ENCODE peak calls at places on chromosome 1, in six cellular contexts. M, A, C, Z, H and D are unnamed samples.

GRCh38 chr1:190172636-190173410 is 304.8 kb downstream of the BRINP3 start:
- DNase-seq in A (no peak), H (no peak), Z (no peak), M (no peak), C (no peak), D (no peak)

GRCh38 chr1:5405263-5405662 is 587.0 kb downstream of the NPHP4 start:
- DNase-seq in H (no peak), Z (no peak), M (no peak), A (no peak), C (no peak), D (no peak)

GRCh38 chr1:29379438-29380073 is 143.2 kb downstream of the PTPRU start:
- DNase-seq in A (no peak), M (peak), C (no peak), H (no peak), Z (no peak), D (peak)

GRCh38 chr1:115706774-115707425 is 61.6 kb downstream of the CASQ2 start:
- DNase-seq in M (peak), Z (no peak), A (no peak), H (no peak), C (no peak), D (no peak)

GRCh38 chr1:105138445-105138821 is 1388.7 kb downstream of the AMY1C start:
- DNase-seq in A (no peak), C (no peak), H (no peak), Z (no peak), M (no peak), D (no peak)

GRCh38 chr1:241507189-241507820 is 12.2 kb downstream of the FH start:
- DNase-seq in A (no peak), C (no peak), H (no peak), Z (no peak), M (no peak), D (no peak)

GRCh38 chr1:168455764-168456163 is 88.0 kb downstream of the XCL2 start:
- DNase-seq in A (no peak), Z (no peak), M (no peak), H (no peak), C (no peak), D (no peak)

GRCh38 chr1:151158311-151158710 is 1.9 kb downstream of the TNFAIP8L2 start:
- DNase-seq in H (no peak), Z (no peak), C (no peak), A (no peak), M (no peak), D (no peak)

GRCh38 chr1:41328011-41328615 is 33.1 kb upstream of the FOXO6 start:
- DNase-seq in C (no peak), H (no peak), A (no peak), M (no peak), Z (peak), D (no peak)

GRCh38 chr1:206770531-206771352 is at the start of gene IL19:
- DNase-seq in Z (no peak), C (no peak), H (peak), A (peak), M (no peak), D (no peak)

GRCh38 chr1:6330410-6330827 is 63.1 kb downstream of the ACOT7 start:
- DNase-seq in H (no peak), A (no peak), M (no peak), C (no peak), Z (no peak), D (no peak)

GRCh38 chr1:179175011-179175934 is 54.2 kb downstream of the ABL2 start:
- DNase-seq in M (no peak), H (no peak), A (no peak), Z (no peak), C (peak), D (no peak)

GRCh38 chr1:147072371-147073061 is 99.8 kb downstream of the PRKAB2 start:
- DNase-seq in C (no peak), Z (no peak), H (no peak), M (no peak), A (no peak), D (no peak)

GRCh38 chr1:167161242-167161641 is 59.4 kb upstream of the POU2F1 start:
- DNase-seq in H (no peak), A (no peak), M (no peak), Z (no peak), C (no peak), D (no peak)

GRCh38 chr1:114467491-114467890 is 43.5 kb downstream of the TRIM33 start:
- DNase-seq in C (no peak), M (no peak), H (no peak), Z (no peak), A (no peak), D (no peak)

GRCh38 chr1:183873642-183874041 is 68.7 kb downstream of the RGL1 start:
- DNase-seq in C (no peak), M (no peak), A (no peak), H (no peak), Z (no peak), D (no peak)

GRCh38 chr1:228081578-228082259 is 789 bp upstream of the ARF1 start:
- DNase-seq in M (peak), H (peak), C (no peak), Z (no peak), A (peak), D (no peak)

GRCh38 chr1:90795396-90795795 is 78.3 kb upstream of the BARHL2 start:
- DNase-seq in Z (no peak), A (no peak), C (no peak), H (no peak), M (no peak), D (no peak)

GRCh38 chr1:17207966-17208418 is 3.1 kb downstream of the PADI1 start:
- DNase-seq in A (no peak), H (no peak), C (no peak), Z (no peak), M (no peak), D (no peak)

GRCh38 chr1:88221396-88221795 is 462.7 kb upstream of the PKN2 start:
- DNase-seq in M (no peak), H (no peak), C (no peak), Z (no peak), A (no peak), D (no peak)

GRCh38 chr1:227942021-227942715 is 5.6 kb downstream of the WNT9A start:
- DNase-seq in Z (peak), H (no peak), M (no peak), A (no peak), C (no peak), D (no peak)

GRCh38 chr1:50422946-50423669 is at the start of gene DMRTA2:
- DNase-seq in H (no peak), A (no peak), M (peak), C (no peak), Z (no peak), D (no peak)

GRCh38 chr1:219681876-219682275 is 69.0 kb upstream of the ZC3H11B start:
- DNase-seq in A (no peak), M (no peak), Z (no peak), H (no peak), C (no peak), D (no peak)

GRCh38 chr1:151512326-151512725 is 1.1 kb downstream of the CGN start:
- DNase-seq in H (no peak), C (peak), A (no peak), Z (no peak), M (no peak), D (no peak)

GRCh38 chr1:178821134-178821866 is 49.6 kb downstream of the ANGPTL1 start:
- DNase-seq in H (no peak), C (no peak), A (no peak), Z (no peak), M (no peak), D (no peak)

GRCh38 chr1:21327566-21328323 is 37.5 kb upstream of the ECE1 start:
- DNase-seq in A (no peak), M (no peak), Z (no peak), H (no peak), C (no peak), D (no peak)

GRCh38 chr1:181675091-181675490 is 191.8 kb downstream of the CACNA1E start:
- DNase-seq in H (no peak), C (no peak), Z (no peak), M (no peak), A (no peak), D (no peak)

GRCh38 chr1:207850621-207851407 is 60.1 kb downstream of the CD34 start:
- DNase-seq in A (no peak), H (no peak), M (no peak), Z (no peak), C (no peak), D (no peak)
- H3K27ac ChIP-seq in A (peak), H (no peak), M (no peak), Z (peak), C (no peak), D (no peak)

GRCh38 chr1:109929588-109930251 is 19.1 kb downstream of the CSF1 start:
- DNase-seq in M (no peak), A (no peak), H (no peak), Z (no peak), C (no peak), D (no peak)

GRCh38 chr1:109931189-109931672 is 20.6 kb downstream of the CSF1 start:
- DNase-seq in C (peak), Z (peak), A (peak), M (peak), H (peak), D (peak)

GRCh38 chr1:109929170-109929569 is 18.5 kb downstream of the CSF1 start:
- DNase-seq in H (no peak), C (no peak), A (no peak), M (no peak), Z (no peak), D (no peak)

GRCh38 chr1:109928591-109929111 is 18.0 kb downstream of the CSF1 start:
- DNase-seq in C (peak), H (peak), A (peak), Z (peak), M (no peak), D (no peak)

DNA sequence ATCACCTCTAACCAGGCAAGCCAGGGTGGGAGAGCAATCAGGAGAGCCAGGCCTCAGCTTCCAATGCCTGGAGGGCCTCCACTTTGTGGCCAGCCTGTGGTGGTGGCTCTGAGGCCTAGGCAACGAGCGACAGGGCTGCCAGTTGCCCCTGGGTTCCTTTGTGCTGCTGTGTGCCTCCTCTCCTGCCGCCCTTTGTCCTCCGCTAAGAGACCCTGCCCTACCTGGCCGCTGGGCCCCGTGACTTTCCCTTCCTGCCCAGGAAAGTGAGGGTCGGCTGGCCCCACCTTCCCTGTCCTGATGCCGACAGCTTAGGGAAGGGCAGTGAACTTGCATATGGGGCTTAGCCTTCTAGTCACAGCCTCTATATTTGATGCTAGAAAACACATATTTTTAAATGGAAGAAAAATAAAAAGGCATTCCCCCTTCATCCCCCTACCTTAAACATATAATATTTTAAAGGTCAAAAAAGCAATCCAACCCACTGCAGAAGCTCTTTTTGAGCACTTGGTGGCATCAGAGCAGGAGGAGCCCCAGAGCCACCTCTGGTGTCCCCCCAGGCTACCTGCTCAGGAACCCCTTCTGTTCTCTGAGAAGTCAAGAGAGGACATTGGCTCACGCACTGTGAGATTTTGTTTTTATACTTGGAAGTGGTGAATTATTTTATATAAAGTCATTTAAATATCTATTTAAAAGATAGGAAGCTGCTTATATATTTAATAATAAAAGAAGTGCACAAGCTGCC is 19.8 kb downstream of the CSF1 start:
- DNase-seq in H (no peak), M (no peak), Z (no peak), C (no peak), A (no peak), D (no peak)
- H3K27ac ChIP-seq in H (peak), M (peak), Z (peak), C (peak), A (peak), D (no peak)

DNA sequence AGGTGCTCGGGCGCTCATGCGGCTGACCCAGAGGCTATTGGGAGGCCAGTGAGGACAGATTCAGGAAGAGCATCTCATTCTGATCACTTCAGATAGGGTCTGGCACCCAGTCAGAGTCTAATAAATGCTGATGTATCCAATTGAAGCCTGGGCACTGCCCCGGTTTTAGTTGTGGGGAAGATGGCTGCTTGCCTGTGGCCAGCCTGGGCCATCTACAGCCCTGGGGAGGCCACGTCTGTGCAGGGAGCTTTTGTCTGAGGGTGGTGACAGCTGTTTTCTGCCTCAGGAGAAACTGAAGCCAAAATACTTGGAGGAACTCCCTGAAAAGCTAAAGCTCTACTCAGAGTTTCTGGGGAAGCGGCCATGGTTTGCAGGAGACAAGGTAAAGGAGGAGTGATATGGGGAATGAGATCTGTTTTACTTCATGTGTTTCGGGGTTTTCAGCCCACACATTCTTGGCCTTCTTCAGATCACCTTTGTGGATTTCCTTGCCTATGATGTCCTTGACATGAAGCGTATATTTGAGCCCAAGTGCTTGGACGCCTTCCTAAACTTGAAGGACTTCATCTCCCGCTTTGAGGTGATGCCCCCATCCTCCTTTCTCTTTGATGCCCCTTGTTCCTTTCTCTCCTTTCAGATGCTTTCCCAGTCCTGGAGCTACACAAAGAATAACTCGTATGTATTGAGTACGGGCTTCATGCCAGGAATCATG is 2.8 kb downstream of the GSTM5 start:
- DNase-seq in H (no peak), M (no peak), Z (no peak), A (no peak), C (no peak), D (no peak)
- H3K27ac ChIP-seq in H (no peak), M (no peak), Z (no peak), A (no peak), C (no peak), D (no peak)

DNA sequence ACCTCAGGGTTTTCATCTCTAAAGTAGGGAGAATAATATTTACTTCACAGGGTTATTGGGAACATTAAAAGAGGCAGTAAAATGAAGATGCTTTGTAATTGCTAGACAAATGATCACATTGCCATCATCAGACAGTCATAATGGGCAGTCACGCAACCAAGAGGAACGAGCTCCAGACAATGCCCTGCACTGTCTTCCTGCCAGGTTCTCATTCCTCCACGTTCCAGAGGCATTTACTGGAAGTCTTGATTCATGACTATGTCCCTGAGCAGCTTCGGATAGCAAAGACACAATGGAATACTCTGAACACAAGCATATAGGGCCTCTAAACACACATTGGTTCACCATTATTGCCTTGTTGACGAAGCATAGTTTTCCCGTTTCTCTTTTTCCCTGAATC is 389.7 kb downstream of the NTNG1 start:
- DNase-seq in A (no peak), Z (no peak), C (no peak), H (peak), M (no peak), D (no peak)
- H3K27ac ChIP-seq in A (no peak), Z (no peak), C (no peak), H (no peak), M (no peak), D (no peak)